ENCODE peak calls at places on chromosome 4, in four cellular contexts. U is adipocyte, Y is SW480, D is WTC11. M is an unnamed sample.

GRCh38 chr4:40121515-40121914 is 64.9 kb downstream of the N4BP2 start:
- DNase-seq in U (peak; percentile 64), Y (no peak), D (no peak), M (no peak)

GRCh38 chr4:78584863-78585576 is 33.5 kb downstream of the ANXA3 start:
- DNase-seq in U (no peak), Y (no peak), D (no peak), M (no peak)

GRCh38 chr4:57102050-57102564 is 8.1 kb downstream of the IGFBP7 start:
- DNase-seq in U (peak; percentile 89), Y (no peak), D (no peak), M (no peak)

GRCh38 chr4:140662082-140662869 is 93.5 kb upstream of the UCP1 start:
- DNase-seq in U (peak; percentile 27), Y (no peak), D (no peak), M (no peak)

GRCh38 chr4:172851534-172851933 is 317.1 kb upstream of the GALNT7 start:
- DNase-seq in U (no peak), Y (no peak), D (no peak), M (no peak)

GRCh38 chr4:17186916-17187315 is 288.5 kb upstream of the LDB2 start:
- DNase-seq in U (no peak), Y (no peak), D (no peak), M (no peak)

GRCh38 chr4:13963601-13964000 is 336.1 kb upstream of the BOD1L1 start:
- DNase-seq in U (no peak), Y (no peak), D (no peak), M (no peak)

GRCh38 chr4:149973181-149973580 is 105.1 kb upstream of the DCLK2 start:
- DNase-seq in U (peak; percentile 53), Y (no peak), D (no peak), M (no peak)

GRCh38 chr4:165368567-165368966 is 10.2 kb upstream of the CPE start:
- DNase-seq in U (no peak), Y (no peak), D (no peak), M (no peak)

GRCh38 chr4:9943761-9944160 is 77.5 kb downstream of the SLC2A9 start:
- DNase-seq in U (no peak), Y (no peak), D (no peak), M (no peak)

GRCh38 chr4:17807446-17807845 is 3.1 kb downstream of the DCAF16 start:
- DNase-seq in U (peak; percentile 35), Y (no peak), D (no peak), M (no peak)

GRCh38 chr4:11623726-11624037 is 195.0 kb upstream of the HS3ST1 start:
- DNase-seq in U (no peak), Y (no peak), D (peak; percentile 14), M (peak; percentile 42)

GRCh38 chr4:89814362-89814761 is 22.6 kb downstream of the SNCA start:
- DNase-seq in U (no peak), Y (no peak), D (no peak), M (no peak)

GRCh38 chr4:110854021-110854678 is 231.3 kb upstream of the PITX2 start:
- DNase-seq in U (peak; percentile 86), Y (peak; percentile 25), D (no peak), M (no peak)

GRCh38 chr4:8108261-8108660 is 50.4 kb downstream of the ABLIM2 start:
- DNase-seq in U (no peak), Y (no peak), D (no peak), M (no peak)

GRCh38 chr4:1775731-1776500 is 17.2 kb upstream of the FGFR3 start:
- DNase-seq in U (peak; percentile 8), Y (no peak), D (no peak), M (no peak)

GRCh38 chr4:48227662-48228061 is 42.0 kb downstream of the TEC start:
- DNase-seq in U (no peak), Y (no peak), D (no peak), M (no peak)

GRCh38 chr4:5389756-5390155 is 318.6 kb downstream of the EVC2 start:
- DNase-seq in U (no peak), Y (no peak), D (no peak), M (peak; percentile 35)

GRCh38 chr4:108166441-108167315 is 2.1 kb downstream of the LEF1 start:
- DNase-seq in U (peak; percentile 13), Y (peak; percentile 69), D (peak; percentile 71), M (peak; percentile 85)

GRCh38 chr4:36322921-36323354 is 41.5 kb downstream of the DTHD1 start:
- DNase-seq in U (no peak), Y (no peak), D (no peak), M (no peak)

GRCh38 chr4:165631208-165631894 is 241.7 kb upstream of the TLL1 start:
- DNase-seq in U (no peak), Y (no peak), D (no peak), M (no peak)

M was measured in H9.